ENCODE peak calls at places on chromosomes 12 and 14, in four cellular contexts. U is heart left ventricle, R is right atrium auricular region, T is Peyer's patch. I is an unnamed sample. For H3K9me3, H3K36me3 and H3K27me3, the result is how much of the 10 kb centered on the place peaks cover.

GRCh38 chr14:102924632-102925588 is 2.4 kb downstream of the AMN start:
- DNase-seq in U (no peak), R (no peak), T (no peak), I (no peak)

GRCh38 chr14:100824156-100824555 is 1.8 kb upstream of the MEG3 start:
- DNase-seq in T (no peak), U (peak), R (peak), I (no peak)

GRCh38 chr14:63874223-63874622 is 21.4 kb downstream of the SYNE2 start:
- DNase-seq in T (no peak), U (no peak), R (no peak), I (no peak)

GRCh38 chr14:22699801-22700564 is 55.8 kb upstream of the OR6J1 start:
- DNase-seq in R (no peak), U (no peak), T (no peak), I (no peak)

GRCh38 chr14:55450124-55450523 is 9.7 kb upstream of the TBPL2 start:
- DNase-seq in U (no peak), R (no peak), T (no peak), I (no peak)

GRCh38 chr14:99802301-99803105 is 9.3 kb downstream of the EML1 start:
- DNase-seq in R (no peak), U (no peak), T (no peak), I (no peak)

GRCh38 chr14:94974893-94975292 is 182.4 kb downstream of the DICER1 start:
- DNase-seq in T (no peak), U (no peak), R (no peak), I (no peak)

GRCh38 chr12:62802981-62803380 is 132.0 kb downstream of the PPM1H start:
- DNase-seq in U (no peak), R (no peak), T (no peak), I (no peak)

GRCh38 chr12:1716215-1716862 is 25.5 kb downstream of the ADIPOR2 start:
- DNase-seq in R (no peak), T (no peak), U (no peak), I (no peak)
- H3K9me3 ChIP-seq in R (under half), T (under half), U (under half), I (under half)

DNA sequence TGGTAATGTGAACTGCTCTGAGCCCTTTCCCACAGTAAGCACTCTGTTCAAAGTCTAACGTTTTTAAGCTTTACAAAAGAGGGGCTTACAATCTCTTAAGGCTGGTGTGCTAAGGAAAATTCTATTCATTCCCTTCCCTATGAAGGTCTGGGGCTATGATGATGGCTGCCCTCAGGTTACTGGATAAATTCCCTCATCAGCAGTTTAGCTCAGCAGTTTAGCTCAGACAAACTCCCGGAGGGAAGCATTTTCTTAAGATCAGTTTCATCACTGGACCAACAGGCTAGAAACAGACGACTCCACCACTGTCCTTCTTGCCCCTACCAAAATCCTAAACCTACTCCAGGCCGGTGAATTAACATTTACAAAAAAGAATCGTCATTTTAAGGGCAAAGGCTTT is 19.1 kb downstream of the ERP29 start:
- DNase-seq in R (no peak), T (no peak), U (no peak), I (no peak)
- H3K36me3 ChIP-seq in R (half or more), T (half or more), U (half or more), I (half or more)

GRCh38 chr12:131570596-131570995 is 140.3 kb upstream of the SFSWAP start:
- DNase-seq in T (no peak), R (no peak), U (no peak), I (peak)

GRCh38 chr12:131564843-131565242 is 146.0 kb upstream of the SFSWAP start:
- DNase-seq in U (no peak), R (no peak), T (no peak), I (no peak)

GRCh38 chr12:131565256-131566005 is 145.5 kb upstream of the SFSWAP start:
- DNase-seq in T (no peak), R (no peak), U (peak), I (no peak)

GRCh38 chr12:131571827-131572226 is 139.1 kb upstream of the SFSWAP start:
- DNase-seq in U (no peak), T (no peak), R (no peak), I (no peak)

DNA sequence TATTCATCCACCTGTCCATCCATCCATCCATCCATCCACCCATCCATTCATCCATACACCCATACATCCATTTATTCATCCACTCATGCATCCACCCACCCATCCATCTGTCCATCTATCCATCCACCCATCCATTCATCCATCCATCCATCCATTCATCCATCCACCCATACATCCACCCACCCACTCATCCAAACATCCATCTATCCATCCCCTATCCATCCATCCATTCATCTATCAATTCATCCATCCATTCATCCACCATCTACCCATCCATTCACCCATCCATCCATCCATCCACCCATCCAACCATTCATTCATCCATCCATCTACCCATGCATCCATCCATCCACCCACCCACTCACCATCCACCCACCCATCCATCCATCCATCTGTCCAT is 142.6 kb upstream of the SFSWAP start:
- DNase-seq in U (no peak), R (no peak), T (no peak), I (no peak)
- H3K27me3 ChIP-seq in U (half or more), R (under half), T (under half), I (under half)

GRCh38 chr12:94812345-94812744 is 162.0 kb upstream of the TMCC3 start:
- DNase-seq in R (no peak), U (no peak), T (no peak), I (no peak)
- H3K9me3 ChIP-seq in R (under half), U (under half), T (under half), I (under half)

DNA sequence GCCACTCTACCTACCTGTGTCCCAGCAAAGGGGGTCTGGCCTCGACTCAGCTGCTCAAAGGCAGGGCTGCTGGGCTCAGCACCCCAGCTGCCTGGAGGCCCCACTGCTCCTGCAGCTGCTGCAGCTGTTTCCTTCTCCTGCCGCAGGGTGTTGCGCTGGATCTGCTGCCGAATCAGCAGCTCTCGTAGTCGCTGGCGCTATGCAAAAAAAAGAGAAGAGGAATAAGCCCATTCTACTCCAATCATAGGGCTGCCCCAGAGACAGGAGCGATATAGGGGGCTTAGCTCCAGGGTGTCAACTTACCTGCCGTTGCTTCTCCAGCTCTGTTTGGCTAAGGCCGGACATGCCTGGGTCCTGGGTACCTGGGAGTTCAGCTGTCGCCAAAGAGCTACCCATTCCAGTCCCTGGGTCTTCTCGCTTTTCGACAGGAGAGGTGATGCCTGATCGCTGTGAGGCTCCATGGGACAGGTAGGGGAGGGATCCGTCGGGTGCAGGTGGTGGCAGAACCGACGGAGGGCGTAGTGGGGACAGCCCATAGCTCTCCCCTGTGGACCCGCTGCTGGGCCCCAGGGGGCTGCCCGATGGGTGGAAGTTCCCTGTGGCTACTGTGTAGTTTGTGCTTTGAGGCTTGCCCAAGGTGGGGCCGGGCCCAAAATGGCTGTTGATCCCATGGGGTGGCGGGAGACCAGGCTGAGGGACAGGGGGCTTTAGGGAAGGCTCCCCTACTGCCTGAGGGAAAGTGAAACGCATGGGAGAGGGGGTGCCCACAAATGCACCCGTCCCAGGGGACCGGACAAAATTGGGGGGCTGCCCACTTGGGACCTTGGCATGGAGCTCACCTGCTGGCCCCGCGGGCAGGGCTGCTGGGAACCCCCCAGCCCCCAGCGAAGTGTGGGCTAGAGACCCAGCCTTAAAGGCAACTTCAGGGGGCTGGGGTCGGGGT is 20.9 kb downstream of the KMT2D start:
- DNase-seq in R (no peak), T (peak), U (peak), I (peak)
- H3K36me3 ChIP-seq in R (half or more), T (half or more), U (half or more), I (half or more)

GRCh38 chr14:73241481-73242165 is 4.3 kb downstream of the PAPLN start:
- DNase-seq in U (no peak), T (peak), R (no peak), I (no peak)
- H3K27me3 ChIP-seq in U (half or more), T (under half), R (under half), I (under half)

GRCh38 chr14:106652494-106652893 is 1126.1 kb downstream of the TMEM121 start:
- DNase-seq in T (no peak), R (no peak), U (no peak), I (no peak)
- H3K9me3 ChIP-seq in T (under half), R (under half), U (under half), I (under half)

DNA sequence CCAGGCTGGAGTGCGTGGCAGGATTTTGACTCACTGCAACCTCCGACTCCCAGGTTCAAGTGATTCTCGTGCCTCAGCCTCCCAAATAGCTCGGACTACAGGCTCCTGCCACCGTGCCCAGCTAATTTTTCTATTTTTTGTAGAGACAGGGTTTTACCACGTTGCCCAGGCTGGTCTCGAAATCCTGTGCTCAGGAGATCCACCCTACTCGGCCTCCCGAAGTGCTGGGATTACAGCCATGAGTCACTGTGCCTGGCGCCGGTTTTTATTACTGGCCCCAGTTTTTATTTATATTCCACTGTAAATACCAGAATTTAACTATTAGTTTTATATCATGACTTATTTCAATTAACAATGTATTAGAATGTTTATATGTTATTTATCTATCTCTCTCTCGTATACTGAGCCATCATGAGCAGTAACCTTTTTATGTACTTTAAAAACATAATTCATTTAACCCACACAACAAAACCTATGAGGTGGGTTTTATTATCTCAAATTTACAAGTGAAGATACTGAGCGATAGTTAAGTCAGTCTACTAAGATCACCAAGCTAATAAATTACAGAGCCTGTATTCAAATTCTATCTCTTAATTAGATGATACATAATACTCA is 47.8 kb downstream of the HECTD1 start:
- DNase-seq in R (no peak), T (no peak), U (no peak), I (no peak)
- H3K36me3 ChIP-seq in R (half or more), T (half or more), U (half or more), I (half or more)

GRCh38 chr12:3282271-3282670 is 205.1 kb downstream of the TSPAN9 start:
- DNase-seq in U (no peak), R (no peak), T (no peak), I (no peak)
- H3K27me3 ChIP-seq in U (under half), R (under half), T (under half), I (under half)

I was measured in upper lobe of right lung.